ENCODE peak calls at places on chromosomes 7 and 10, in six cellular contexts. F is NCI-H2029, Q is SW 1271, N is right atrium auricular region, A is hepatic stellate cell, T is non-pigmented ciliary epithelial cell. U is an unnamed sample.

GRCh38 chr10:4835494-4835918 is 9.5 kb downstream of the AKR1E2 start:
- DNase-seq in N (no peak), T (no peak), A (no peak), F (no peak), Q (no peak), U (peak)

GRCh38 chr7:91280604-91281003 is 16.4 kb downstream of the FZD1 start:
- DNase-seq in T (no peak), Q (peak), N (no peak), F (no peak), A (no peak), U (no peak)

GRCh38 chr7:109751241-109751640 is 1181.6 kb downstream of the DNAJB9 start:
- DNase-seq in N (no peak), T (no peak), Q (peak), F (no peak), A (peak), U (no peak)

GRCh38 chr10:6346621-6347020 is 143.9 kb downstream of the PFKFB3 start:
- DNase-seq in N (no peak), Q (no peak), T (no peak), F (no peak), A (no peak), U (no peak)

GRCh38 chr10:110495731-110496552 is 1.8 kb upstream of the DUSP5 start:
- DNase-seq in A (no peak), F (no peak), Q (peak), T (peak), N (peak), U (peak)

GRCh38 chr7:29292886-29293658 is 98.5 kb downstream of the CHN2 start:
- DNase-seq in A (no peak), T (no peak), N (no peak), Q (no peak), F (no peak), U (no peak)

GRCh38 chr7:5497158-5498103 is 73.8 kb upstream of the TNRC18 start:
- DNase-seq in T (no peak), A (no peak), N (no peak), F (no peak), Q (no peak), U (no peak)

GRCh38 chr7:107879400-107880035 is 11.5 kb upstream of the DLD start:
- DNase-seq in F (peak), Q (peak), A (peak), N (no peak), T (no peak), U (no peak)

GRCh38 chr10:26696786-26697162 is 727 bp upstream of the PDSS1 start:
- DNase-seq in F (no peak), A (no peak), T (no peak), Q (no peak), N (no peak), U (no peak)

GRCh38 chr10:127694580-127695193 is 42.3 kb upstream of the FOXI2 start:
- DNase-seq in Q (peak), A (no peak), N (no peak), F (no peak), T (no peak), U (peak)

GRCh38 chr10:133201948-133202725 is 27.9 kb upstream of the UTF1 start:
- DNase-seq in F (no peak), Q (no peak), A (no peak), T (no peak), N (no peak), U (no peak)

GRCh38 chr10:35124540-35124939 is 2.1 kb upstream of the CREM start:
- DNase-seq in T (no peak), A (no peak), N (no peak), Q (no peak), F (no peak), U (no peak)

GRCh38 chr7:37510043-37510634 is 61.5 kb upstream of the ELMO1 start:
- DNase-seq in F (no peak), Q (no peak), N (no peak), A (no peak), T (no peak), U (no peak)

U was measured in SJSA1.